ENCODE peak calls at places on chromosome 9, in eight cellular contexts. I is ovary; C is cardiac muscle cell; A is mesendoderm; M is CD4-positive, CD25-positive, alpha-beta regulatory T cell; Q is CD8-positive, alpha-beta T cell; W is heart left ventricle; T is endodermal cell. V is an unnamed sample. For H3K4me1, the result is how much of the 10 kb centered on the place peaks cover.

GRCh38 chr9:126527109-126527825 is 86.5 kb upstream of the LMX1B start:
- DNase-seq in I (no peak), C (no peak), A (no peak), M (no peak), Q (no peak), W (no peak), T (no peak), V (no peak)

GRCh38 chr9:125612616-125613015 is 94.4 kb downstream of the MAPKAP1 start:
- DNase-seq in I (no peak), C (no peak), A (no peak), M (no peak), Q (no peak), W (no peak), T (no peak), V (no peak)

GRCh38 chr9:64773491-64773931 is 511.5 kb downstream of the FOXD4L5 start:
- DNase-seq in I (no peak), C (peak), A (peak), M (no peak), Q (peak), W (no peak), T (no peak), V (peak)

GRCh38 chr9:87657190-87657589 is 68.7 kb upstream of the CTSL start:
- DNase-seq in I (no peak), C (peak), A (peak), M (no peak), Q (no peak), W (no peak), T (peak), V (no peak)

GRCh38 chr9:9299134-9299533 is 1313.7 kb downstream of the PTPRD start:
- DNase-seq in I (no peak), C (no peak), A (peak), M (no peak), Q (no peak), W (no peak), T (no peak), V (no peak)

GRCh38 chr9:137505421-137506140 is 44.6 kb downstream of the PNPLA7 start:
- DNase-seq in I (no peak), C (no peak), A (no peak), M (no peak), Q (no peak), W (no peak), T (no peak), V (no peak)

GRCh38 chr9:116471943-116472506 is 215.1 kb upstream of the TRIM32 start:
- DNase-seq in I (no peak), C (no peak), A (peak), M (no peak), Q (no peak), W (no peak), T (no peak), V (no peak)

GRCh38 chr9:5978523-5978922 is 36.9 kb downstream of the RANBP6 start:
- DNase-seq in I (no peak), C (no peak), A (no peak), M (no peak), Q (no peak), W (no peak), T (no peak), V (no peak)

GRCh38 chr9:130458027-130458803 is 13.5 kb downstream of the ASS1 start:
- DNase-seq in I (no peak), C (no peak), A (no peak), M (no peak), Q (no peak), W (no peak), T (no peak), V (no peak)

GRCh38 chr9:124321416-124321815 is 63.7 kb downstream of the NEK6 start:
- DNase-seq in I (no peak), C (no peak), A (no peak), M (no peak), Q (no peak), W (no peak), T (no peak), V (no peak)
- H3K4me1 ChIP-seq in I (under half), C (under half), A (under half), M (under half), Q (under half), W (under half), T (under half), V (under half)

GRCh38 chr9:89352874-89353649 is 34.8 kb downstream of the SECISBP2 start:
- DNase-seq in I (no peak), C (no peak), A (no peak), M (no peak), Q (no peak), W (no peak), T (no peak), V (no peak)
- H3K4me1 ChIP-seq in I (under half), C (under half), A (under half), M (under half), Q (under half), W (under half), T (under half), V (under half)

GRCh38 chr9:94867842-94868312 is 141.4 kb downstream of the AOPEP start:
- DNase-seq in I (no peak), C (peak), A (no peak), M (no peak), Q (no peak), W (no peak), T (no peak), V (no peak)
- H3K4me1 ChIP-seq in I (under half), C (half or more), A (under half), M (under half), Q (under half), W (under half), T (under half), V (half or more)

DNA sequence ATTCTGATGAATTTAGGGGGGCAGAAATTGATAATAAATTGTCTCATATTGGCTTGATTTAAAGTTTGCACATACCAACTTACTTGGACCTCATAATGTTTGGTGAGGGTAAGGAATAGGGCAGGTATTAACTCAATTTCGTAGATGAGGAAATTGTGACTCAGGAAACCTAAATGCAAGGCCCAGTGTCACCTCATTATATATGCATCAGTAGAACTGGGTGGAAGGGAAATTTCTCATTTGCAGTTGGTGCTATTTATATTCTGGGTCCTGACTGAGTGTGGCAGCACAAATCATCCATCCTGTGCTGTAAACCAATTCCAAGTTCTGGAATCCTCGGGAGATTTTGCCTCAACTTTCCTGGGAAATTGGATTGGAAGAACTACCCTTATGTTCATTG is 103.0 kb downstream of the SPATA31D1 start:
- DNase-seq in I (no peak), C (no peak), A (no peak), M (no peak), Q (no peak), W (no peak), T (no peak), V (no peak)
- H3K4me1 ChIP-seq in I (under half), C (under half), A (under half), M (under half), Q (under half), W (under half), T (under half), V (under half)

DNA sequence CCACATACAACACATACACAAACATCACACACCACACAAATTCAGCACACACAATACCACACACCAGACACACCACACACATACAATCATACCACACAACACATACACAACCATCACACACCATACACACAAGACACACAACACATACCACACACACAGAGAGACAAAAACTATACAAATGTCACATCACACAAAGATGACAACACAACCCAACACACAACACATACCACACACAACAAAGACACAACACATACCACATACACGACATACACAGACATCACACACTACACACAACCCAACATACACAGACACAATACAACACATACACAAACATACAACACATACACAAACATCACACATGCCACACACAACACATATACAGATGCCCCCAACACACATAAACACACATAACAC is 44.8 kb downstream of the ROR2 start:
- DNase-seq in I (no peak), C (no peak), A (no peak), M (no peak), Q (no peak), W (no peak), T (no peak), V (no peak)
- H3K4me1 ChIP-seq in I (under half), C (half or more), A (under half), M (under half), Q (under half), W (under half), T (half or more), V (half or more)

GRCh38 chr9:134315716-134316443 is 10.4 kb upstream of the RXRA start:
- DNase-seq in I (peak), C (no peak), A (no peak), M (no peak), Q (no peak), W (peak), T (no peak), V (no peak)
- H3K4me1 ChIP-seq in I (under half), C (half or more), A (under half), M (under half), Q (under half), W (under half), T (under half), V (under half)

GRCh38 chr9:120941046-120941770 is 14.6 kb upstream of the TRAF1 start:
- DNase-seq in I (no peak), C (peak), A (no peak), M (no peak), Q (no peak), W (no peak), T (no peak), V (no peak)
- H3K4me1 ChIP-seq in I (under half), C (under half), A (under half), M (under half), Q (under half), W (under half), T (under half), V (under half)

V was measured in vagina.